ENCODE peak calls at places on chromosomes 2 and 18, in seven cellular contexts. C is effector memory CD8-positive, alpha-beta T cell; P is GDM1; O is 8988T; G is cardiac muscle cell; N is mesendoderm; U is SJCRH30. V is an unnamed sample.

GRCh38 chr18:3796434-3796833 is 346.5 kb downstream of the TGIF1 start:
- DNase-seq in C (no peak), P (no peak), O (no peak), G (no peak), N (peak), U (no peak), V (no peak)

GRCh38 chr2:99032786-99033185 is 96.8 kb upstream of the CRACDL start:
- DNase-seq in C (no peak), P (no peak), O (no peak), G (no peak), N (peak), U (no peak), V (no peak)

GRCh38 chr18:68714707-68715496 is at the start of gene TMX3:
- DNase-seq in C (peak), P (peak), O (peak), G (peak), N (peak), U (peak), V (peak)

GRCh38 chr18:58549814-58550339 is 79.0 kb downstream of the ALPK2 start:
- DNase-seq in C (no peak), P (no peak), O (no peak), G (no peak), N (no peak), U (no peak), V (no peak)

GRCh38 chr2:105179469-105180372 is 61.8 kb upstream of the GPR45 start:
- DNase-seq in C (no peak), P (no peak), O (peak), G (peak), N (peak), U (peak), V (no peak)

GRCh38 chr2:178819992-178820391 is 12.8 kb upstream of the TTN start:
- DNase-seq in C (no peak), P (no peak), O (no peak), G (no peak), N (no peak), U (no peak), V (no peak)

GRCh38 chr18:65133610-65134009 is 617.2 kb upstream of the CDH7 start:
- DNase-seq in C (no peak), P (no peak), O (no peak), G (no peak), N (no peak), U (no peak), V (no peak)

GRCh38 chr18:47970664-47971523 is 40.4 kb upstream of the SMAD2 start:
- DNase-seq in C (no peak), P (peak), O (no peak), G (peak), N (peak), U (no peak), V (no peak)

GRCh38 chr2:202638710-202639109 is 3.9 kb downstream of the FAM117B start:
- DNase-seq in C (no peak), P (no peak), O (no peak), G (no peak), N (no peak), U (no peak), V (no peak)

GRCh38 chr2:55109219-55109891 is 59.1 kb upstream of the RTN4 start:
- DNase-seq in C (no peak), P (no peak), O (no peak), G (peak), N (no peak), U (peak), V (no peak)

GRCh38 chr2:29075894-29076700 is 1.8 kb upstream of the PCARE start:
- DNase-seq in C (no peak), P (no peak), O (no peak), G (peak), N (no peak), U (no peak), V (no peak)

GRCh38 chr2:186848873-186849578 is at the start of gene ZSWIM2:
- DNase-seq in C (no peak), P (no peak), O (no peak), G (peak), N (peak), U (no peak), V (peak)

GRCh38 chr18:48060346-48060745 is 129.9 kb upstream of the SMAD2 start:
- DNase-seq in C (no peak), P (no peak), O (no peak), G (no peak), N (no peak), U (no peak), V (no peak)

GRCh38 chr2:204901591-204901990 is 356.3 kb downstream of the PARD3B start:
- DNase-seq in C (no peak), P (no peak), O (no peak), G (no peak), N (no peak), U (no peak), V (no peak)